ENCODE peak calls at places on chromosomes 2 and 18, in ten cellular contexts. Q, O, C, G, M, X, H, N, A and U are unnamed samples.

GRCh38 chr18:58522157-58522556 is 106.7 kb downstream of the ALPK2 start:
- DNase-seq in H (no peak), A (no peak), X (peak), Q (no peak), M (no peak), O (peak), C (no peak), N (no peak), G (no peak), U (no peak)

GRCh38 chr2:181750305-181750704 is 70.0 kb upstream of the NEUROD1 start:
- DNase-seq in N (no peak), M (no peak), O (no peak), Q (no peak), H (no peak), A (no peak), X (no peak), G (no peak), C (no peak), U (no peak)

GRCh38 chr2:123732563-123732962 is 292.5 kb upstream of the CNTNAP5 start:
- DNase-seq in Q (no peak), M (no peak), H (no peak), N (no peak), O (no peak), G (no peak), X (no peak), C (no peak), A (no peak), U (peak)

GRCh38 chr2:17878222-17879136 is at the start of gene KCNS3:
- DNase-seq in A (peak), M (peak), Q (no peak), C (no peak), G (peak), N (peak), X (peak), H (peak), O (peak), U (peak)

GRCh38 chr2:171412571-171412970 is 21.2 kb downstream of the METTL8 start:
- DNase-seq in A (peak), O (peak), H (no peak), M (no peak), Q (no peak), X (no peak), G (no peak), N (no peak), C (no peak), U (no peak)

GRCh38 chr18:44680271-44681038 is at the start of gene SETBP1:
- DNase-seq in G (peak), M (peak), C (peak), N (peak), X (peak), H (peak), Q (no peak), A (peak), O (peak), U (peak)

GRCh38 chr2:129224022-129224421 is 755.4 kb upstream of the RAB6C start:
- DNase-seq in M (no peak), O (no peak), N (no peak), A (no peak), H (no peak), Q (no peak), C (no peak), G (no peak), X (no peak), U (no peak)

GRCh38 chr18:74832999-74833398 is 235.3 kb downstream of the ZNF407 start:
- DNase-seq in M (no peak), C (no peak), A (no peak), H (no peak), N (no peak), G (no peak), Q (no peak), X (no peak), O (peak), U (no peak)

GRCh38 chr2:11344956-11345671 is 678 bp upstream of the ROCK2 start:
- DNase-seq in O (peak), G (peak), Q (no peak), N (peak), M (peak), A (peak), X (peak), H (peak), C (peak), U (peak)

GRCh38 chr2:106105151-106105922 is 88.8 kb downstream of the UXS1 start:
- DNase-seq in M (no peak), N (no peak), G (no peak), X (no peak), C (no peak), H (no peak), O (no peak), A (no peak), Q (no peak), U (no peak)

GRCh38 chr2:219887870-219888269 is 260.4 kb downstream of the SLC4A3 start:
- DNase-seq in N (no peak), C (no peak), G (no peak), X (peak), M (no peak), Q (no peak), A (no peak), H (no peak), O (no peak), U (no peak)

DNA sequence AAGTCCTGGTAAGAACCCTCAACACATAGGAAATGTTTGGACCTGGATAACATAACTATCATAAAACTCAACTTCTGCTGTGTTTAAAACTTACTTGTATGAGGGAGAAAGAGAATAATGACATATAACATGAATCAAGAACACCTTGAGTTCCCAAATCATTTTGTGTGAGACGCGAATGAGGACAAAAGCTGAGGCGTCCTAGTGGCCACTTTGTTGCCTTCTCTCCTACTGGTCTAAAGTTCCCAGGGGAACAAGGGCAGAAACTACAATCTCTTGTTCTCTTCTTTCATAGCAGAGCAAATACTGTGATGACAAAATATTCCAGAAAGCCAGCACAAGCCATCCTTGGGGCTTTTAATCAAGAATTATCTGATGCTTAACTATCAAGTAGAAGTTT is 8.3 kb upstream of the LCT start:
- DNase-seq in N (no peak), C (no peak), G (no peak), X (no peak), Q (no peak), H (no peak), A (no peak), O (no peak), M (no peak), U (no peak)
- TF ChIP-seq CTCF in N (no peak), C (no peak), G (no peak), X (no peak), Q (no peak), H (no peak), A (no peak), O (peak), M (no peak), U (no peak)

DNA sequence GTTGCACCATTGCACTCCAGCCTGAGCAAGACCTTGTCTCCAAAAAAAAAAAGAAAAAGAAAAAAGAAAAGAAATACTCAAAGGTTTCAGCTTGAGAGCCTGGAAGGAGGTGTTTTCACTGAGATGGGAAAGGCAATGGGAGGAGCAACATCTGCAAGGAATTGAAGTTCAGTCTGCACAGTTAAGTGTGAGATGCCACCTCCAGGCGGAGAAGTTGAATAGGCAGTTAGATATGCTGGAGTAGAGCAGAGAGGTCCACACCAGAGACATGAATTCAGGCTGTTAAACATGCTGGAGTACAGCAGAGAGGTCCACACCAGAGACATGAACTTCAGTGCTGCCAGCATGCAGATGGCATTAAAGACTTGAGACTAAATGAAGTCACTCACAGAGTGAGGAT is 41.4 kb upstream of the DTNB start:
- DNase-seq in H (peak), A (no peak), G (no peak), Q (no peak), O (peak), N (no peak), X (no peak), M (peak), C (no peak), U (peak)
- TF ChIP-seq CTCF in H (peak), A (no peak), G (no peak), Q (no peak), O (peak), N (no peak), X (no peak), M (no peak), C (no peak), U (no peak)

DNA sequence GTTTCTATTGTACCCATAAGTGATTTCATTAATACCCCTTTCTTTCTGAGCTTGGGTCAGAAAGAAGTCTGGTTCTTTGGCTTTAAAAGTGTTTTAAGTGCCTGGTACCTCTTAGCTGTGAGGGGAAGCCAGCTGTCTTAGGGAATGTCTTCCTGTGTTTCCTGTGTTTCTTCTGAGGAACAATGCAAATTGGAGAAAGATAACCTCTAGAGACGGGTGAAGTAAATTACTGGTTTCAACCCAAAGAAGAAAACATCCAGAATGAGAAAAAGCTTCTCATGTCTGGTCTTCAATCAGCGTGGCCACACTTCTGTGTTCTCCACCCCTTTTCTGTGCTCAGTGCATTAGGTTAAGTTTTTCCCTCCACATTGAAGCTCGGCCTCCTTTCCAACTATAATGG is 10.2 kb upstream of the CHN1 start:
- DNase-seq in N (no peak), A (no peak), H (no peak), G (no peak), Q (no peak), X (no peak), O (no peak), C (no peak), M (no peak), U (no peak)
- TF ChIP-seq CTCF in N (no peak), A (no peak), H (no peak), G (no peak), Q (no peak), X (no peak), O (no peak), C (no peak), M (no peak), U (no peak)

GRCh38 chr2:24024018-24024417 is 14.1 kb downstream of the MFSD2B start:
- DNase-seq in O (peak), H (peak), A (peak), Q (no peak), X (peak), G (no peak), M (peak), N (peak), C (no peak), U (peak)
- TF ChIP-seq CTCF in O (peak), H (peak), A (peak), Q (peak), X (peak), G (no peak), M (peak), N (no peak), C (no peak), U (no peak)

DNA sequence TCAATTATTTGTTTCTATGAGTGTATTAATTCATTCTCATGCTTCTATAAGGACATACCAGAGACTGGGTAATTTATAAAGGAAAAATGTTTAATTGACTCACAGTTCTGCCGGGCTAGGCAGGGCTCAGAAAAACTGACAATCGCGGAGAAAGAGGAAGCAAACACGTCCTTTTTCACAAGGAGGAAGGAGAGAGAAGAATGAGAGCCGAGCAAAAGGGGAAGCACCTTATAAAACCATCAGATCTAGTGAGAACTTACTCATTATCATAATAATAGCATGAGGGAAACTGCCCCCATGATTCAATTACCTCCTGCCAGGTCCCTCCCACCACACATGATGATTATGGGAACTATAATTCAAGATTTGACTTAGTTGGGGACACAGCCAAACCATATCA is 294.0 kb downstream of the DSC3 start:
- DNase-seq in Q (no peak), O (no peak), C (no peak), N (no peak), X (no peak), H (no peak), G (no peak), A (no peak), M (no peak), U (no peak)
- TF ChIP-seq CTCF in Q (no peak), O (no peak), C (no peak), N (no peak), X (no peak), H (no peak), G (no peak), A (no peak), M (no peak), U (no peak)

GRCh38 chr2:26561918-26562810 is 79.0 kb downstream of the CIB4 start:
- DNase-seq in G (peak), O (peak), X (peak), Q (no peak), H (peak), M (no peak), N (peak), A (peak), C (no peak), U (peak)
- TF ChIP-seq CTCF in G (peak), O (peak), X (peak), Q (peak), H (peak), M (peak), N (no peak), A (no peak), C (no peak), U (no peak)

GRCh38 chr2:59276917-59277316 is 1035.8 kb upstream of the FANCL start:
- DNase-seq in X (no peak), A (no peak), H (no peak), Q (no peak), N (no peak), C (no peak), G (no peak), O (no peak), M (no peak), U (no peak)

GRCh38 chr2:59277656-59278055 is 1036.5 kb upstream of the FANCL start:
- DNase-seq in C (no peak), M (no peak), Q (no peak), O (peak), N (no peak), X (no peak), G (no peak), H (no peak), A (peak), U (peak)

DNA sequence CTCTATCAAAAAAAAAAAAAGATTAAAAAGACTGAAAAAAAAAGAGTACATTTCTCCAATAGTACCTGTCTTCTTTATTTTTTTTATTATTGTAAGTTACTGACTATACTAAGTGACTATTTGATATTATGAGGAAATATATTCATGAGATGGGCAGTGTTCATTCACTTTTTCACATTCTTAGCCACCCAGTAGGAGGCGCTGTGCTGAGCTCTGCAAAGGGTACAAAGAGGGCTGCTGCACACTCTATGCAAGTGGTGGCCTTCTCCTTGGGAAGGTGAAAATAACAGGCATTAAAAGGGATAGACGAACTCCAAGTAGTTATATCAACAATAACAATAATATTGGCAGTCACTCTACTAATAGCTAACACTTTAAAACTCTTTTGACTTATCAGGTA is 1034.9 kb upstream of the FANCL start:
- DNase-seq in O (no peak), N (peak), G (no peak), Q (no peak), M (no peak), H (no peak), A (no peak), C (no peak), X (no peak), U (no peak)
- TF ChIP-seq CTCF in O (peak), N (no peak), G (no peak), Q (peak), M (peak), H (peak), A (no peak), C (no peak), X (no peak), U (peak)

GRCh38 chr2:42905341-42906114 is 113.1 kb upstream of the HAAO start:
- DNase-seq in M (no peak), O (peak), A (peak), H (no peak), Q (no peak), N (no peak), C (no peak), G (no peak), X (peak), U (no peak)
- TF ChIP-seq CTCF in M (no peak), O (peak), A (no peak), H (no peak), Q (peak), N (no peak), C (peak), G (no peak), X (peak), U (no peak)